ENCODE peak calls at places on chromosomes 11 and 22, in nine cellular contexts. One of them, this sample, is unnamed.

GRCh38 chr22:49983148-49984042 is 22.8 kb downstream of the PIM3 start:
- DNase-seq in iris pigment epithelial cell: no peak
- DNase-seq in NCI-H1930: no peak
- DNase-seq in colonic mucosa: no peak
- DNase-seq in GM23338: peak; percentile 65
- DNase-seq in Caki2: no peak
- DNase-seq in skeletal muscle cell: no peak
- DNase-seq in stimulated activated CD4-positive, alpha-beta T cell treated with anti-CD3 and anti-CD28 coated beads, Interleukin-2, amount 100 ng/mL, for 4 hours: no peak
- DNase-seq in T-helper 1 cell: no peak
- DNase-seq in this sample: peak; percentile 47

GRCh38 chr11:58006940-58007339 is 16.7 kb upstream of the OR9Q1 start:
- DNase-seq in iris pigment epithelial cell: peak; percentile 44
- DNase-seq in NCI-H1930: no peak
- DNase-seq in colonic mucosa: no peak
- DNase-seq in GM23338: no peak
- DNase-seq in Caki2: peak; percentile 74
- DNase-seq in skeletal muscle cell: no peak
- DNase-seq in stimulated activated CD4-positive, alpha-beta T cell treated with anti-CD3 and anti-CD28 coated beads, Interleukin-2, amount 100 ng/mL, for 4 hours: no peak
- DNase-seq in T-helper 1 cell: no peak
- DNase-seq in this sample: no peak

GRCh38 chr11:70028147-70028855 is 49.8 kb upstream of the ANO1 start:
- DNase-seq in iris pigment epithelial cell: no peak
- DNase-seq in NCI-H1930: no peak
- DNase-seq in colonic mucosa: no peak
- DNase-seq in GM23338: no peak
- DNase-seq in Caki2: no peak
- DNase-seq in skeletal muscle cell: no peak
- DNase-seq in stimulated activated CD4-positive, alpha-beta T cell treated with anti-CD3 and anti-CD28 coated beads, Interleukin-2, amount 100 ng/mL, for 4 hours: no peak
- DNase-seq in T-helper 1 cell: no peak
- DNase-seq in this sample: no peak

GRCh38 chr22:27152033-27152432 is 494.6 kb downstream of the MIAT start:
- DNase-seq in iris pigment epithelial cell: no peak
- DNase-seq in NCI-H1930: no peak
- DNase-seq in colonic mucosa: no peak
- DNase-seq in GM23338: no peak
- DNase-seq in Caki2: no peak
- DNase-seq in skeletal muscle cell: no peak
- DNase-seq in stimulated activated CD4-positive, alpha-beta T cell treated with anti-CD3 and anti-CD28 coated beads, Interleukin-2, amount 100 ng/mL, for 4 hours: no peak
- DNase-seq in T-helper 1 cell: no peak
- DNase-seq in this sample: no peak

GRCh38 chr11:12540913-12541587 is 133.2 kb upstream of the TEAD1 start:
- DNase-seq in iris pigment epithelial cell: peak; percentile 80
- DNase-seq in NCI-H1930: no peak
- DNase-seq in colonic mucosa: no peak
- DNase-seq in GM23338: peak; percentile 32
- DNase-seq in Caki2: no peak
- DNase-seq in skeletal muscle cell: peak; percentile 77
- DNase-seq in stimulated activated CD4-positive, alpha-beta T cell treated with anti-CD3 and anti-CD28 coated beads, Interleukin-2, amount 100 ng/mL, for 4 hours: no peak
- DNase-seq in T-helper 1 cell: no peak
- DNase-seq in this sample: peak; percentile 93

GRCh38 chr11:119115484-119116234 is 5.7 kb upstream of the HINFP start:
- DNase-seq in iris pigment epithelial cell: no peak
- DNase-seq in NCI-H1930: no peak
- DNase-seq in colonic mucosa: no peak
- DNase-seq in GM23338: peak; percentile 71
- DNase-seq in Caki2: no peak
- DNase-seq in skeletal muscle cell: no peak
- DNase-seq in stimulated activated CD4-positive, alpha-beta T cell treated with anti-CD3 and anti-CD28 coated beads, Interleukin-2, amount 100 ng/mL, for 4 hours: no peak
- DNase-seq in T-helper 1 cell: no peak
- DNase-seq in this sample: no peak

GRCh38 chr11:110297726-110298297 is 1.4 kb upstream of the RDX start:
- DNase-seq in iris pigment epithelial cell: peak; percentile 41
- DNase-seq in NCI-H1930: no peak
- DNase-seq in colonic mucosa: no peak
- DNase-seq in GM23338: peak; percentile 43
- DNase-seq in Caki2: no peak
- DNase-seq in skeletal muscle cell: no peak
- DNase-seq in stimulated activated CD4-positive, alpha-beta T cell treated with anti-CD3 and anti-CD28 coated beads, Interleukin-2, amount 100 ng/mL, for 4 hours: no peak
- DNase-seq in T-helper 1 cell: no peak
- DNase-seq in this sample: peak; percentile 66

GRCh38 chr11:128417607-128418324 is 169.6 kb downstream of the ETS1 start:
- DNase-seq in iris pigment epithelial cell: peak; percentile 95
- DNase-seq in NCI-H1930: no peak
- DNase-seq in colonic mucosa: no peak
- DNase-seq in GM23338: no peak
- DNase-seq in Caki2: no peak
- DNase-seq in skeletal muscle cell: peak; percentile 76
- DNase-seq in stimulated activated CD4-positive, alpha-beta T cell treated with anti-CD3 and anti-CD28 coated beads, Interleukin-2, amount 100 ng/mL, for 4 hours: no peak
- DNase-seq in T-helper 1 cell: no peak
- DNase-seq in this sample: no peak

GRCh38 chr11:19895776-19896175 is 183.1 kb downstream of the NAV2 start:
- DNase-seq in iris pigment epithelial cell: no peak
- DNase-seq in NCI-H1930: no peak
- DNase-seq in colonic mucosa: no peak
- DNase-seq in GM23338: no peak
- DNase-seq in Caki2: no peak
- DNase-seq in skeletal muscle cell: no peak
- DNase-seq in stimulated activated CD4-positive, alpha-beta T cell treated with anti-CD3 and anti-CD28 coated beads, Interleukin-2, amount 100 ng/mL, for 4 hours: no peak
- DNase-seq in T-helper 1 cell: no peak
- DNase-seq in this sample: peak; percentile 30

GRCh38 chr11:2811206-2812091 is 74.1 kb downstream of the CDKN1C start:
- DNase-seq in iris pigment epithelial cell: no peak
- DNase-seq in NCI-H1930: no peak
- DNase-seq in colonic mucosa: no peak
- DNase-seq in GM23338: no peak
- DNase-seq in Caki2: no peak
- DNase-seq in skeletal muscle cell: no peak
- DNase-seq in stimulated activated CD4-positive, alpha-beta T cell treated with anti-CD3 and anti-CD28 coated beads, Interleukin-2, amount 100 ng/mL, for 4 hours: no peak
- DNase-seq in T-helper 1 cell: no peak
- DNase-seq in this sample: peak; percentile 33

GRCh38 chr22:22030493-22031182 is 48.1 kb upstream of the TOP3B start:
- DNase-seq in iris pigment epithelial cell: peak; percentile 27
- DNase-seq in NCI-H1930: no peak
- DNase-seq in colonic mucosa: no peak
- DNase-seq in GM23338: peak; percentile 47
- DNase-seq in Caki2: peak; percentile 8
- DNase-seq in skeletal muscle cell: no peak
- DNase-seq in stimulated activated CD4-positive, alpha-beta T cell treated with anti-CD3 and anti-CD28 coated beads, Interleukin-2, amount 100 ng/mL, for 4 hours: no peak
- DNase-seq in T-helper 1 cell: no peak
- DNase-seq in this sample: peak; percentile 57

GRCh38 chr11:72792437-72793021 is 1.3 kb downstream of the STARD10 start:
- DNase-seq in iris pigment epithelial cell: no peak
- DNase-seq in NCI-H1930: no peak
- DNase-seq in colonic mucosa: no peak
- DNase-seq in GM23338: no peak
- DNase-seq in Caki2: no peak
- DNase-seq in skeletal muscle cell: no peak
- DNase-seq in stimulated activated CD4-positive, alpha-beta T cell treated with anti-CD3 and anti-CD28 coated beads, Interleukin-2, amount 100 ng/mL, for 4 hours: no peak
- DNase-seq in T-helper 1 cell: no peak
- DNase-seq in this sample: no peak

GRCh38 chr11:108718466-108718865 is 53.6 kb downstream of the DDX10 start:
- DNase-seq in iris pigment epithelial cell: no peak
- DNase-seq in NCI-H1930: no peak
- DNase-seq in colonic mucosa: no peak
- DNase-seq in GM23338: no peak
- DNase-seq in Caki2: no peak
- DNase-seq in skeletal muscle cell: no peak
- DNase-seq in stimulated activated CD4-positive, alpha-beta T cell treated with anti-CD3 and anti-CD28 coated beads, Interleukin-2, amount 100 ng/mL, for 4 hours: no peak
- DNase-seq in T-helper 1 cell: no peak
- DNase-seq in this sample: no peak

GRCh38 chr22:35838849-35839646 is 121.4 kb downstream of the APOL5 start:
- DNase-seq in iris pigment epithelial cell: peak; percentile 81
- DNase-seq in NCI-H1930: peak; percentile 7
- DNase-seq in colonic mucosa: peak; percentile 64
- DNase-seq in GM23338: peak; percentile 70
- DNase-seq in Caki2: peak; percentile 79
- DNase-seq in skeletal muscle cell: no peak
- DNase-seq in stimulated activated CD4-positive, alpha-beta T cell treated with anti-CD3 and anti-CD28 coated beads, Interleukin-2, amount 100 ng/mL, for 4 hours: no peak
- DNase-seq in T-helper 1 cell: no peak
- DNase-seq in this sample: peak; percentile 76

GRCh38 chr11:315051-315481 is 1.2 kb downstream of the IFITM1 start:
- DNase-seq in iris pigment epithelial cell: no peak
- DNase-seq in NCI-H1930: no peak
- DNase-seq in colonic mucosa: no peak
- DNase-seq in GM23338: no peak
- DNase-seq in Caki2: no peak
- DNase-seq in skeletal muscle cell: no peak
- DNase-seq in stimulated activated CD4-positive, alpha-beta T cell treated with anti-CD3 and anti-CD28 coated beads, Interleukin-2, amount 100 ng/mL, for 4 hours: no peak
- DNase-seq in T-helper 1 cell: no peak
- DNase-seq in this sample: no peak

GRCh38 chr22:40076702-40077645 is 82.2 kb downstream of the FAM83F start:
- DNase-seq in iris pigment epithelial cell: peak; percentile 47
- DNase-seq in NCI-H1930: no peak
- DNase-seq in colonic mucosa: no peak
- DNase-seq in GM23338: peak; percentile 46
- DNase-seq in Caki2: no peak
- DNase-seq in skeletal muscle cell: no peak
- DNase-seq in stimulated activated CD4-positive, alpha-beta T cell treated with anti-CD3 and anti-CD28 coated beads, Interleukin-2, amount 100 ng/mL, for 4 hours: no peak
- DNase-seq in T-helper 1 cell: no peak
- DNase-seq in this sample: no peak

GRCh38 chr11:96863520-96863919 is 473.7 kb downstream of the JRKL start:
- DNase-seq in iris pigment epithelial cell: no peak
- DNase-seq in NCI-H1930: no peak
- DNase-seq in colonic mucosa: no peak
- DNase-seq in GM23338: no peak
- DNase-seq in Caki2: no peak
- DNase-seq in skeletal muscle cell: no peak
- DNase-seq in stimulated activated CD4-positive, alpha-beta T cell treated with anti-CD3 and anti-CD28 coated beads, Interleukin-2, amount 100 ng/mL, for 4 hours: no peak
- DNase-seq in T-helper 1 cell: no peak
- DNase-seq in this sample: no peak

GRCh38 chr11:69674267-69674885 is 777 bp downstream of the LTO1 start:
- DNase-seq in iris pigment epithelial cell: peak; percentile 92
- DNase-seq in NCI-H1930: no peak
- DNase-seq in colonic mucosa: peak; percentile 32
- DNase-seq in GM23338: peak; percentile 17
- DNase-seq in Caki2: no peak
- DNase-seq in skeletal muscle cell: peak; percentile 49
- DNase-seq in stimulated activated CD4-positive, alpha-beta T cell treated with anti-CD3 and anti-CD28 coated beads, Interleukin-2, amount 100 ng/mL, for 4 hours: peak; percentile 11
- DNase-seq in T-helper 1 cell: no peak
- DNase-seq in this sample: no peak

GRCh38 chr11:117273550-117274289 is 17.4 kb upstream of the BACE1-AS start:
- DNase-seq in iris pigment epithelial cell: peak; percentile 90
- DNase-seq in NCI-H1930: no peak
- DNase-seq in colonic mucosa: no peak
- DNase-seq in GM23338: peak; percentile 59
- DNase-seq in Caki2: no peak
- DNase-seq in skeletal muscle cell: peak; percentile 85
- DNase-seq in stimulated activated CD4-positive, alpha-beta T cell treated with anti-CD3 and anti-CD28 coated beads, Interleukin-2, amount 100 ng/mL, for 4 hours: no peak
- DNase-seq in T-helper 1 cell: no peak
- DNase-seq in this sample: peak; percentile 90

GRCh38 chr22:37633082-37633692 is 6.3 kb upstream of the SH3BP1 start:
- DNase-seq in iris pigment epithelial cell: peak; percentile 52
- DNase-seq in NCI-H1930: no peak
- DNase-seq in colonic mucosa: no peak
- DNase-seq in GM23338: no peak
- DNase-seq in Caki2: no peak
- DNase-seq in skeletal muscle cell: no peak
- DNase-seq in stimulated activated CD4-positive, alpha-beta T cell treated with anti-CD3 and anti-CD28 coated beads, Interleukin-2, amount 100 ng/mL, for 4 hours: no peak
- DNase-seq in T-helper 1 cell: no peak
- DNase-seq in this sample: no peak

GRCh38 chr22:23523746-23524145 is 56.3 kb downstream of the IGLL1 start:
- DNase-seq in iris pigment epithelial cell: no peak
- DNase-seq in NCI-H1930: no peak
- DNase-seq in colonic mucosa: no peak
- DNase-seq in GM23338: no peak
- DNase-seq in Caki2: no peak
- DNase-seq in skeletal muscle cell: no peak
- DNase-seq in stimulated activated CD4-positive, alpha-beta T cell treated with anti-CD3 and anti-CD28 coated beads, Interleukin-2, amount 100 ng/mL, for 4 hours: no peak
- DNase-seq in T-helper 1 cell: no peak
- DNase-seq in this sample: no peak

GRCh38 chr11:58917159-58917765 is 22.0 kb upstream of the GLYATL1 start:
- DNase-seq in iris pigment epithelial cell: no peak
- DNase-seq in NCI-H1930: no peak
- DNase-seq in colonic mucosa: no peak
- DNase-seq in GM23338: no peak
- DNase-seq in Caki2: no peak
- DNase-seq in skeletal muscle cell: no peak
- DNase-seq in stimulated activated CD4-positive, alpha-beta T cell treated with anti-CD3 and anti-CD28 coated beads, Interleukin-2, amount 100 ng/mL, for 4 hours: no peak
- DNase-seq in T-helper 1 cell: no peak
- DNase-seq in this sample: no peak

GRCh38 chr22:23700706-23701105 is 9.9 kb downstream of the RGL4 start:
- DNase-seq in iris pigment epithelial cell: peak; percentile 83
- DNase-seq in NCI-H1930: no peak
- DNase-seq in colonic mucosa: no peak
- DNase-seq in GM23338: no peak
- DNase-seq in Caki2: no peak
- DNase-seq in skeletal muscle cell: no peak
- DNase-seq in stimulated activated CD4-positive, alpha-beta T cell treated with anti-CD3 and anti-CD28 coated beads, Interleukin-2, amount 100 ng/mL, for 4 hours: no peak
- DNase-seq in T-helper 1 cell: no peak
- DNase-seq in this sample: no peak

GRCh38 chr22:20553947-20554741 is 46.7 kb downstream of the MED15 start:
- DNase-seq in iris pigment epithelial cell: no peak
- DNase-seq in NCI-H1930: no peak
- DNase-seq in colonic mucosa: no peak
- DNase-seq in GM23338: no peak
- DNase-seq in Caki2: no peak
- DNase-seq in skeletal muscle cell: no peak
- DNase-seq in stimulated activated CD4-positive, alpha-beta T cell treated with anti-CD3 and anti-CD28 coated beads, Interleukin-2, amount 100 ng/mL, for 4 hours: no peak
- DNase-seq in T-helper 1 cell: no peak
- DNase-seq in this sample: no peak

GRCh38 chr22:30048711-30049110 is 31.6 kb upstream of the HORMAD2 start:
- DNase-seq in iris pigment epithelial cell: no peak
- DNase-seq in NCI-H1930: no peak
- DNase-seq in colonic mucosa: no peak
- DNase-seq in GM23338: no peak
- DNase-seq in Caki2: no peak
- DNase-seq in skeletal muscle cell: no peak
- DNase-seq in stimulated activated CD4-positive, alpha-beta T cell treated with anti-CD3 and anti-CD28 coated beads, Interleukin-2, amount 100 ng/mL, for 4 hours: no peak
- DNase-seq in T-helper 1 cell: no peak
- DNase-seq in this sample: no peak

GRCh38 chr11:20388096-20389055 is 860 bp downstream of the PRMT3 start:
- DNase-seq in iris pigment epithelial cell: peak; percentile 9
- DNase-seq in NCI-H1930: no peak
- DNase-seq in colonic mucosa: peak; percentile 52
- DNase-seq in GM23338: no peak
- DNase-seq in Caki2: no peak
- DNase-seq in skeletal muscle cell: no peak
- DNase-seq in stimulated activated CD4-positive, alpha-beta T cell treated with anti-CD3 and anti-CD28 coated beads, Interleukin-2, amount 100 ng/mL, for 4 hours: peak; percentile 13
- DNase-seq in T-helper 1 cell: no peak
- DNase-seq in this sample: peak; percentile 17